ENCODE peak calls at places on chromosomes 11 and 22, in four cellular contexts. A is left ventricle myocardium inferior, P is pancreas, M is spleen. J is an unnamed sample.

GRCh38 chr11:131609317-131609716 is 238.9 kb downstream of the NTM start:
- DNase-seq in A (no peak), P (no peak), M (no peak), J (no peak)

GRCh38 chr22:47129902-47130301 is 367.5 kb downstream of the TBC1D22A start:
- DNase-seq in A (peak; percentile 7), P (peak; percentile 45), M (peak; percentile 63), J (no peak)

GRCh38 chr11:34354782-34355181 is 3.0 kb downstream of the ABTB2 start:
- DNase-seq in A (no peak), P (no peak), M (no peak), J (no peak)

GRCh38 chr11:27830206-27830605 is 130.0 kb upstream of the BDNF start:
- DNase-seq in A (no peak), P (no peak), M (no peak), J (no peak)

GRCh38 chr22:35098921-35099320 is 33.0 kb downstream of the ISX start:
- DNase-seq in A (no peak), P (no peak), M (no peak), J (no peak)

GRCh38 chr11:75495749-75496641 is 29.7 kb downstream of the GDPD5 start:
- DNase-seq in A (no peak), P (no peak), M (no peak), J (no peak)

GRCh38 chr22:38104084-38104483 is 6.4 kb downstream of the BAIAP2L2 start:
- DNase-seq in A (no peak), P (no peak), M (no peak), J (no peak)

GRCh38 chr11:45041556-45041955 is 90.9 kb upstream of the TP53I11 start:
- DNase-seq in A (no peak), P (no peak), M (no peak), J (no peak)

GRCh38 chr11:120057595-120058581 is 80.0 kb downstream of the TRIM29 start:
- DNase-seq in A (no peak), P (no peak), M (no peak), J (no peak)

GRCh38 chr11:61693897-61694840 is 14.0 kb downstream of the DAGLA start:
- DNase-seq in A (peak; percentile 53), P (no peak), M (no peak), J (no peak)

GRCh38 chr11:64356498-64357411 is 2.2 kb upstream of the RPS6KA4 start:
- DNase-seq in A (no peak), P (peak; percentile 72), M (no peak), J (no peak)

GRCh38 chr22:36538529-36538928 is 9.6 kb upstream of the EIF3D start:
- DNase-seq in A (no peak), P (no peak), M (no peak), J (no peak)
- TF ChIP-seq CTCF in A (no peak), P (no peak), M (no peak), J (no peak)

DNA sequence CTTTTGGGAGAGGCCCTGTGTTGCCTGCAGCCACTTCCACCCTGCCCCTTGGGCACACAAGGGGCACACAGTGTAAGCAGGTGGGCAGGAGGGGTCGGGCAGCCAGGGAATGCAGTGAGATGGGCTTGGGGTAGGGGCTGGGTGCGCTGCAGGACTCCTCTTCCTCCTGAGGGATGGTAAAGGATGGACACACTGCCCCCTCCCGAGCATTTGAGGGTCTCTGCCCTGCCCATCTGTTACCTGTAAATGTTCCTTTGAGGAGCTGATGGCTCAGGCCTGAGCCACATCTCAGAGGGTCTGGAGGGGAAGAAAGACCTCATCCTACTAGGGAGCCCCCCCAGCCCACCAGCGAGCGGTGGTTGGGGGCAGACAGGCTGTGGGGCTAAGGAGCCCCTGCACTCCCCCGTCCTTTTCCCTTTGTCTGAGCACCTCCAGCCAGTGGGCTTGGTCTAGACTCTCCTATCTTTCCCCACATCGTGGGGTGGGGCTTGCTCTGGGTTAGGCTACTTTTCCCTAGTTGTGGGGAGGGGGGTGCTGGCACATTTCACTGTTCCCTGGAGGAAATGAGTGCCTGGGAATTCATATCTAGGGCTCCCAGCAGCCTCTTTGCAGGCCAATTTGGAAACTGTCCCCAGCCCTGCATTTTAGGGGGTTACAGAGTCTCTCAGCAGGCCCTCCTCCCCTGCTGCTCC is 1.7 kb upstream of the TSSC4 start:
- DNase-seq in A (no peak), P (no peak), M (no peak), J (no peak)
- H3K4me3 ChIP-seq in A (peak overlapping the region; percentile 91), P (no peak overlapping the region), M (no peak overlapping the region), J (no peak overlapping the region)

GRCh38 chr11:68581901-68582300 is 102.4 kb upstream of the GAL start:
- DNase-seq in A (no peak), P (no peak), M (no peak), J (no peak)
- H3K36me3 ChIP-seq in A (peaks cover 51% of the 10 kb centered on the region), P (peaks cover 14% of the 10 kb centered on the region), M (peaks cover 97% of the 10 kb centered on the region), J (no peaks in the 10 kb centered on the region)

GRCh38 chr22:25898707-25899365 is 156.8 kb downstream of the MYO18B start:
- DNase-seq in A (no peak), P (no peak), M (no peak), J (no peak)
- TF ChIP-seq CTCF in A (peak; percentile 21), P (no peak), M (no peak), J (no peak)

GRCh38 chr11:117816151-117816741 is 8.3 kb downstream of the FXYD2 start:
- DNase-seq in A (no peak), P (peak; percentile 90), M (peak; percentile 83), J (peak; percentile 60)

GRCh38 chr11:117816846-117817212 is 7.7 kb downstream of the FXYD2 start:
- DNase-seq in A (no peak), P (no peak), M (no peak), J (no peak)

GRCh38 chr11:117814204-117814765 is 10.3 kb downstream of the FXYD2 start:
- DNase-seq in A (no peak), P (no peak), M (no peak), J (no peak)

GRCh38 chr11:117815262-117815803 is 9.2 kb downstream of the FXYD2 start:
- DNase-seq in A (no peak), P (no peak), M (peak; percentile 94), J (no peak)

DNA sequence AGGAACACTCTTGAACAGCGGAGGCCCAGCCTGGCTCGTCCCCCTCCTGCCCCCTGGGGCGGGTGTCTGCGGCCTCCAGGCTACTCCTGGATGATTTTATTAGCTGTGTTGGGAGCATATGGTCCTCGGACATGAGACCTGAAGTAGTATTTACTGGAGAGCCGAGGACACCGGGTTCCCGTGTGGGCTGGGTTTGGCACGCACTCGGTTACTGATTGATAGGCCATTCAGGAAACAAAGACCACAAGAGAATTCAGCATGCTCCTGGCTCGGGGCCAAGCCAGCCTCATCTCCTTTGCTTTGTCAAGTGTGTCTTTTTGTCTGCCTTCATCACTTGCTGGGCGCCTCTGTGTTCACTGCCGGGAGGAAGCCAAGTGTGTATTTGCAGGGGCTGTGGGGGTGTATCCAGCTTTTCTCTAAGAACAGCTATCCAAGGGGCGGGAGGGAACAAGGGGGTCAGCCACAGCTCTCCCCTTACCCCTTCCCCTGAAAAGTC is 9.7 kb downstream of the FXYD2 start:
- DNase-seq in A (peak; percentile 73), P (peak; percentile 87), M (peak; percentile 95), J (peak; percentile 65)
- H3K4me3 ChIP-seq in A (no peak overlapping the region), P (no peak overlapping the region), M (peak overlapping the region; percentile 14), J (no peak overlapping the region)

GRCh38 chr22:42797021-42797420 is 60.1 kb downstream of the ARFGAP3 start:
- DNase-seq in A (peak; percentile 44), P (no peak), M (no peak), J (peak; percentile 57)
- H3K36me3 ChIP-seq in A (peaks cover 49% of the 10 kb centered on the region), P (peaks cover 54% of the 10 kb centered on the region), M (peaks cover 72% of the 10 kb centered on the region), J (no peaks in the 10 kb centered on the region)

GRCh38 chr11:133579165-133580031 is 47.1 kb upstream of the OPCML start:
- DNase-seq in A (no peak), P (peak; percentile 63), M (no peak), J (no peak)

GRCh38 chr11:133577403-133577802 is 45.1 kb upstream of the OPCML start:
- DNase-seq in A (no peak), P (no peak), M (no peak), J (no peak)

GRCh38 chr11:133570376-133570775 is 38.1 kb upstream of the OPCML start:
- DNase-seq in A (no peak), P (no peak), M (no peak), J (no peak)

GRCh38 chr11:133581091-133581490 is 48.8 kb upstream of the OPCML start:
- DNase-seq in A (no peak), P (no peak), M (no peak), J (no peak)

DNA sequence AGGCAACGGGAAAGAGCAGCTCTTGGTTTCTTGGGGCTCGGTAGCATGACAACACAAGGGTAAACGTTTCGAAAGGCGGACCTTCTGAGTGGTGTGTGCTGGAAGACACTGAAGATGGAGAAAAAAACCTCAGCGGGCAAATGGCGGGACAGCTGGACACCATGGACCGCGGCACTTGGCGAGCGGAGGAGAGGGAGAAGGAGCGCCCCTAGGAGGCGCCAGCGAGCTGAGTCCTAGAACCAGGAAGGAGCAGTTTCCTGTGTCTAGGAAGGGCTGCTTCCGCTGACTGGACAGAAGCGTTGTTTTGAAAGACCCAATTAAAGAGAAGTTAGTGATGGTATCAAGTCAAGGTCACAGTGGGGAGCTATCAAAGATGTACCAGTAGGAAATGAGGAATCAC is 44.0 kb upstream of the OPCML start:
- DNase-seq in A (no peak), P (no peak), M (no peak), J (no peak)
- TF ChIP-seq CTCF in A (no peak), P (no peak), M (no peak), J (no peak)

J was measured in uterus.